ENCODE peak calls at places on chromosomes 1 and 21, in five cellular contexts. W is iPS-NIHi11, N is T-cell, O is GM12864, A is breast epithelium. U is an unnamed sample.

GRCh38 chr21:41242238-41242829 is 74.3 kb upstream of the FAM3B start:
- DNase-seq in A (no peak), W (no peak), N (no peak), O (no peak), U (no peak)

GRCh38 chr1:204232530-204232929 is 18.7 kb upstream of the GOLT1A start:
- DNase-seq in O (no peak), N (no peak), A (no peak), W (no peak), U (no peak)

GRCh38 chr21:42306366-42307035 is 8.7 kb downstream of the TFF3 start:
- DNase-seq in O (no peak), W (no peak), A (no peak), N (no peak), U (peak)

GRCh38 chr1:153944822-153945117 is 1.7 kb downstream of the DENND4B start:
- DNase-seq in O (no peak), A (no peak), N (no peak), W (no peak), U (no peak)

GRCh38 chr1:50110084-50110615 is 1.4 kb downstream of the ELAVL4 start:
- DNase-seq in A (no peak), O (no peak), N (no peak), W (no peak), U (no peak)

GRCh38 chr21:43361493-43362296 is 65.2 kb downstream of the SIK1 start:
- DNase-seq in N (no peak), W (no peak), O (peak), A (no peak), U (no peak)

GRCh38 chr1:145708063-145708462 is 895 bp upstream of the PDZK1 start:
- DNase-seq in A (no peak), N (no peak), O (no peak), W (no peak), U (no peak)

GRCh38 chr1:56550132-56550531 is 29.2 kb downstream of the PLPP3 start:
- DNase-seq in N (no peak), O (no peak), A (no peak), W (peak), U (no peak)

GRCh38 chr1:7252411-7253117 is 467.3 kb downstream of the CAMTA1 start:
- DNase-seq in N (no peak), A (no peak), O (no peak), W (no peak), U (no peak)

GRCh38 chr1:200856716-200857352 is 15.9 kb upstream of the GPR25 start:
- DNase-seq in O (no peak), N (no peak), W (no peak), A (no peak), U (no peak)

GRCh38 chr1:186183219-186183618 is 191.8 kb downstream of the TPR start:
- DNase-seq in O (no peak), W (no peak), N (no peak), A (no peak), U (no peak)

U was measured in natural killer cell treated with Interleukin-12 subunit alpha and Interleukin-12 subunit beta and Interleukin-15 and Interleukin-18, amount 100 ng/mL, for 72 hours.